ENCODE peak calls at places on chromosomes 12 and 14, in six cellular contexts. E is heart left ventricle, L is right cardiac atrium, P is hepatocyte, U is psoas muscle, B is GM23248. H is an unnamed sample.
A peak's percentile ranks its signal among the peaks of the same experiment; 100 is the strongest.

GRCh38 chr12:79945455-79945854 is 10.6 kb upstream of the PPP1R12A start:
- DNase-seq in B (no peak), U (no peak), E (no peak), P (no peak), L (no peak), H (no peak)

GRCh38 chr14:57391609-57392195 is 1.3 kb downstream of the NAA30 start:
- DNase-seq in P (peak; percentile 14), U (no peak), E (no peak), L (no peak), B (peak; percentile 10), H (no peak)

GRCh38 chr12:26152507-26153102 is 27.8 kb upstream of the BHLHE41 start:
- DNase-seq in L (no peak), B (no peak), U (no peak), E (no peak), P (no peak), H (no peak)

GRCh38 chr14:50862171-50862570 is 9.7 kb upstream of the ABHD12B start:
- DNase-seq in B (no peak), P (no peak), U (no peak), E (no peak), L (no peak), H (no peak)

GRCh38 chr12:14900521-14901227 is 15.0 kb upstream of the MGP start:
- DNase-seq in B (no peak), E (no peak), P (no peak), U (no peak), L (no peak), H (no peak)

GRCh38 chr12:990308-990648 is 745 bp upstream of the ERC1 start:
- DNase-seq in U (peak; percentile 84), B (peak; percentile 88), E (peak; percentile 86), L (peak; percentile 89), P (peak; percentile 80), H (peak; percentile 23)

GRCh38 chr12:12689672-12690287 is 6.2 kb downstream of the GPR19 start:
- DNase-seq in L (no peak), E (no peak), U (no peak), P (no peak), B (no peak), H (no peak)

GRCh38 chr14:62914873-62915272 is 130.4 kb downstream of the KCNH5 start:
- DNase-seq in E (no peak), L (no peak), U (no peak), B (no peak), P (no peak), H (no peak)

GRCh38 chr12:88035907-88036289 is 6.7 kb upstream of the C12orf50 start:
- DNase-seq in B (no peak), L (no peak), P (no peak), E (no peak), U (no peak), H (no peak)

GRCh38 chr12:12546314-12546772 is 16.3 kb downstream of the DUSP16 start:
- DNase-seq in L (no peak), B (no peak), U (no peak), E (no peak), P (peak; percentile 63), H (no peak)

GRCh38 chr12:13008741-13009380 is 8.8 kb upstream of the HEBP1 start:
- DNase-seq in E (no peak), U (no peak), B (peak; percentile 40), L (no peak), P (no peak), H (no peak)

GRCh38 chr12:24993756-24994155 is 44.9 kb upstream of the BCAT1 start:
- DNase-seq in U (no peak), L (no peak), B (no peak), P (no peak), E (no peak), H (no peak)

GRCh38 chr12:54169036-54169435 is 19.7 kb downstream of the SMUG1 start:
- DNase-seq in U (no peak), L (no peak), P (no peak), E (no peak), B (no peak), H (no peak)

GRCh38 chr12:56599041-56599440 is 31.1 kb downstream of the BAZ2A start:
- DNase-seq in U (no peak), L (no peak), E (no peak), B (no peak), P (no peak), H (peak; percentile 4)

GRCh38 chr12:96880220-96880619 is 26.8 kb upstream of the NEDD1 start:
- DNase-seq in B (no peak), E (no peak), U (no peak), P (no peak), L (no peak), H (no peak)

GRCh38 chr14:59155886-59156285 is 32.6 kb upstream of the DAAM1 start:
- DNase-seq in L (no peak), U (no peak), E (no peak), P (no peak), B (no peak), H (no peak)

GRCh38 chr14:100748944-100749343 is 22.3 kb downstream of the DLK1 start:
- DNase-seq in B (no peak), P (no peak), U (no peak), E (no peak), L (no peak), H (no peak)

GRCh38 chr12:23895792-23896218 is 53.7 kb downstream of the SOX5 start:
- DNase-seq in P (no peak), L (no peak), E (no peak), B (no peak), U (no peak), H (no peak)

GRCh38 chr14:29782041-29782440 is 145.6 kb downstream of the PRKD1 start:
- DNase-seq in L (no peak), P (no peak), B (no peak), U (no peak), E (no peak), H (no peak)

GRCh38 chr12:71589478-71589881 is 74.2 kb downstream of the ZFC3H1 start:
- DNase-seq in L (no peak), P (no peak), B (peak; percentile 37), U (no peak), E (no peak), H (no peak)

GRCh38 chr14:100822921-100823320 is 3.0 kb upstream of the MEG3 start:
- DNase-seq in U (no peak), P (peak; percentile 68), L (no peak), B (no peak), E (no peak), H (no peak)

GRCh38 chr14:93231129-93231979 is 24.3 kb downstream of the UBR7 start:
- DNase-seq in P (no peak), U (no peak), E (no peak), B (peak; percentile 88), L (peak; percentile 68), H (no peak)

GRCh38 chr14:41609704-41610183 is 3.1 kb downstream of the LRFN5 start:
- DNase-seq in E (peak; percentile 68), L (peak; percentile 82), B (peak; percentile 80), U (peak; percentile 64), P (peak; percentile 87), H (no peak)

GRCh38 chr12:6272300-6273208 is 37.9 kb upstream of the PLEKHG6 start:
- DNase-seq in B (no peak), U (no peak), L (no peak), P (peak; percentile 77), E (no peak), H (peak; percentile 10)

GRCh38 chr12:67681145-67681778 is 32.7 kb downstream of the DYRK2 start:
- DNase-seq in B (peak; percentile 97), L (no peak), E (no peak), U (no peak), P (peak; percentile 47), H (peak; percentile 43)

GRCh38 chr14:23550131-23550826 is 1.3 kb downstream of the ZFHX2 start:
- DNase-seq in U (no peak), P (no peak), E (no peak), L (no peak), B (no peak), H (no peak)

GRCh38 chr14:23545740-23546411 is 5.7 kb downstream of the ZFHX2 start:
- DNase-seq in U (no peak), B (no peak), E (no peak), L (no peak), P (no peak), H (no peak)

GRCh38 chr14:23548351-23549318 is 2.9 kb downstream of the ZFHX2 start:
- DNase-seq in L (no peak), E (no peak), B (peak; percentile 61), P (no peak), U (no peak), H (no peak)

GRCh38 chr14:23546450-23547035 is 5.0 kb downstream of the ZFHX2 start:
- DNase-seq in E (no peak), U (no peak), P (no peak), B (no peak), L (no peak), H (no peak)

GRCh38 chr14:23547924-23548323 is 3.6 kb downstream of the ZFHX2 start:
- DNase-seq in P (no peak), U (no peak), L (no peak), B (no peak), E (no peak), H (no peak)
- H3K27ac ChIP-seq in P (no peak overlapping the region), U (no peak overlapping the region), L (no peak overlapping the region), B (peak overlapping the region; percentile 46), E (no peak overlapping the region), H (no peak overlapping the region)

DNA sequence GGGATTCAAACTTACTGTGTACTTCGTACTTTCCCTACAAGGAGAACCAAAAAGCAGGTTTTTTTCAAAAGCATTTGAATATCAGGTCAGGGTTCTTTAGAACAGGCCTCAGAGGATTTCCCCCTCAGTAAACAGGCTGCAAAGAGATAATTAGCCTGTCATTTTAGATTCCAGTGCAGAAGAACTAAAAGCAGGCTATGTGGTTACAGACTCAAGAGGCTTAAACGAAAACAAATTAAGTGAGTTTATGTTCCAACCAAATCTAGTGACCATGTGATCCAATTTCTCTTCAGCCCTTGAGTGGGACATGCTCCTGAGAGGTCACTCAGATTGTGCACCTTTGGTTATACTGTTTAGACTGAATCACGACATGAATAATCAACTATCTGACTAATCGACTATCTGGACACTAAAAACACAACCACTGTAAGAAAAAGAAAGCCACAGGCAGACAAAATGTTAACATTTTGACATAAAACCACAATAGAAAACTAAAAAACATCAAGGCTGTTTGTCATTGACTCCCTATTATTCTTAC is 4.5 kb downstream of the TMED8 start:
- DNase-seq in E (no peak), B (peak; percentile 46), P (no peak), L (no peak), U (no peak), H (no peak)
- H3K4me1 ChIP-seq in E (peaks cover 19% of the 10 kb centered on the region), B (peaks cover 5% of the 10 kb centered on the region), P (peaks cover 19% of the 10 kb centered on the region), L (peaks cover 2% of the 10 kb centered on the region), U (peaks cover 12% of the 10 kb centered on the region), H (peaks cover 8% of the 10 kb centered on the region)

GRCh38 chr14:102371361-102371760 is 8.6 kb downstream of the TECPR2 start:
- DNase-seq in P (no peak), E (no peak), B (no peak), U (no peak), L (no peak), H (no peak)
- H3K27ac ChIP-seq in P (no peak overlapping the region), E (no peak overlapping the region), B (no peak overlapping the region), U (no peak overlapping the region), L (no peak overlapping the region), H (no peak overlapping the region)

DNA sequence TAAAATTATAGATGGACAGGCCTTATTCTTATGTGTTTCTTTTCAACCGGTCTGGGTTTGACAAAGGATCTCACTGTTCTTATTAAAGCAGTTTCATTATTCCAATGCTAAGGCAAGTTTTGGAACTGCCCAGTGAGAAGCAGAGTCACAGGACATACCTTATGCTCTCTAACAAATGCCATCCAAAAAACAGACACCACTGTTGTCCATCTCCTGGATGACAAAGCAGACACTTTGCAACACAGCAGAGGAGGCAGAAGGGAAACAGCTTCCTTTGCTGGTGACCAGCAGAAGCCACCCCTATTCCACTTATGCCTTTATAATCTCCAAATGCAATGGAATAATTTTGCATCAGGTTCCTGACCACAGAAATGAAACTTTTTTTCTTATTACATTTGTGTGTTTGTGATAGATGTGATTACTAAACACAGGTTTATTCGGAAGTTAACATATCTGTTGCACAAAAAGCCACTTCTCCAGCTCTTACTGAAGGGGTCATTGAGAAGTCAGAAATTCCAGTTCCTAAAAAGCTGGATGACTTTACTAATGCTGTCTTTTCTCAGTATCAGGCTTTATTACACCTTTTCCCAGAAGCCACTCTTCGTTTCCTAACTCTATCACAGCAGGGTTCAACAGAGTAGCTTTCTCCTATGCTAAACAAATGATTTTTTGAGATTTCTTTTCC is 115.6 kb downstream of the BTG1 start:
- DNase-seq in L (no peak), E (no peak), B (no peak), P (no peak), U (no peak), H (no peak)
- H3K4me1 ChIP-seq in L (no peaks in the 10 kb centered on the region), E (peaks cover 33% of the 10 kb centered on the region), B (peaks cover 7% of the 10 kb centered on the region), P (peaks cover 15% of the 10 kb centered on the region), U (no peaks in the 10 kb centered on the region), H (peaks cover 21% of the 10 kb centered on the region)